ENCODE peak calls at places on chromosomes 13 and 19, in seven cellular contexts. Q, T, O, D, V, H and I are unnamed samples.

GRCh38 chr13:21675095-21676007 is 4.5 kb downstream of the FGF9 start:
- DNase-seq in H (peak), T (peak), O (no peak), Q (no peak), V (no peak), D (peak), I (peak)

GRCh38 chr13:22091222-22091970 is 420.5 kb downstream of the FGF9 start:
- DNase-seq in Q (peak), H (no peak), T (no peak), D (no peak), O (peak), V (no peak), I (no peak)

GRCh38 chr19:45395524-45396388 is 9.1 kb downstream of the PPP1R13L start:
- DNase-seq in V (no peak), H (peak), Q (no peak), D (no peak), O (no peak), T (no peak), I (no peak)

GRCh38 chr13:19959141-19959830 is 759 bp downstream of the ZMYM2 start:
- DNase-seq in V (peak), D (peak), Q (peak), T (peak), O (peak), H (peak), I (peak)

GRCh38 chr19:42292042-42292960 is 9.6 kb upstream of the PRR19 start:
- DNase-seq in T (no peak), D (no peak), V (no peak), H (no peak), O (no peak), Q (no peak), I (no peak)

GRCh38 chr19:16142032-16142580 is 1.4 kb upstream of the HSH2D start:
- DNase-seq in H (no peak), V (no peak), D (no peak), O (no peak), T (no peak), Q (no peak), I (no peak)

GRCh38 chr19:9727644-9728043 is 40.9 kb downstream of the ZNF846 start:
- DNase-seq in D (no peak), V (no peak), T (no peak), Q (peak), H (no peak), O (no peak), I (no peak)

GRCh38 chr19:13164370-13165090 is 14.3 kb downstream of the IER2 start:
- DNase-seq in T (peak), D (peak), V (peak), O (peak), Q (peak), H (peak), I (peak)

GRCh38 chr19:8483165-8483564 is 19.3 kb downstream of the PRAM1 start:
- DNase-seq in Q (no peak), D (no peak), V (no peak), T (no peak), O (no peak), H (no peak), I (peak)

GRCh38 chr13:29543230-29544215 is 52.0 kb downstream of the SLC7A1 start:
- DNase-seq in V (peak), H (peak), O (no peak), Q (peak), D (no peak), T (no peak), I (no peak)

GRCh38 chr13:102903659-102904407 is 58.0 kb downstream of the ERCC5 start:
- DNase-seq in D (no peak), T (peak), H (peak), V (no peak), Q (peak), O (no peak), I (no peak)

GRCh38 chr13:63629591-63629990 is 2213.9 kb upstream of the PCDH20 start:
- DNase-seq in D (no peak), O (no peak), Q (no peak), H (no peak), T (no peak), V (no peak), I (no peak)

GRCh38 chr13:99661791-99662190 is 160.5 kb downstream of the TM9SF2 start:
- DNase-seq in T (no peak), D (no peak), Q (no peak), O (no peak), V (no peak), H (peak), I (no peak)

GRCh38 chr13:106588367-106588766 is 20.4 kb upstream of the ARGLU1 start:
- DNase-seq in Q (no peak), H (no peak), V (no peak), O (no peak), T (no peak), D (no peak), I (no peak)

GRCh38 chr19:4373601-4374441 is 26.5 kb downstream of the SH3GL1 start:
- DNase-seq in O (peak), D (no peak), Q (peak), T (no peak), V (peak), H (no peak), I (no peak)

GRCh38 chr13:35876601-35877000 is 254.6 kb downstream of the DCLK1 start:
- DNase-seq in O (no peak), V (peak), Q (no peak), H (no peak), D (no peak), T (no peak), I (no peak)

GRCh38 chr19:10193666-10194499 is 870 bp downstream of the DNMT1 start:
- DNase-seq in Q (peak), V (peak), T (peak), O (no peak), D (peak), H (peak), I (no peak)

GRCh38 chr13:33080962-33081655 is 64.9 kb downstream of the KL start:
- DNase-seq in V (no peak), O (no peak), Q (peak), T (no peak), D (no peak), H (no peak), I (no peak)

GRCh38 chr19:6806488-6806887 is 34.0 kb downstream of the VAV1 start:
- DNase-seq in O (no peak), Q (no peak), V (no peak), H (peak), D (no peak), T (no peak), I (no peak)

GRCh38 chr13:108609353-108609752 is 20.1 kb upstream of the MYO16 start:
- DNase-seq in T (no peak), V (peak), Q (peak), O (no peak), D (no peak), H (peak), I (no peak)

GRCh38 chr19:48798937-48799336 is 11.9 kb downstream of the BCAT2 start:
- DNase-seq in H (peak), O (no peak), Q (no peak), T (no peak), V (peak), D (no peak), I (no peak)

GRCh38 chr13:83987394-83987793 is 105.1 kb upstream of the SLITRK1 start:
- DNase-seq in V (no peak), O (no peak), D (no peak), Q (no peak), H (no peak), T (no peak), I (no peak)

GRCh38 chr19:48795855-48796142 is 15.0 kb downstream of the BCAT2 start:
- DNase-seq in O (peak), Q (no peak), T (no peak), D (no peak), H (no peak), V (no peak), I (no peak)

GRCh38 chr13:50894504-50894903 is 15.1 kb upstream of the RNASEH2B start:
- DNase-seq in Q (no peak), V (no peak), T (no peak), D (no peak), H (no peak), O (no peak), I (no peak)
- H3K27ac ChIP-seq in Q (no peak), V (no peak), T (peak), D (no peak), H (no peak), O (peak), I (no peak)

GRCh38 chr13:30863796-30864195 is 42.3 kb upstream of the MEDAG start:
- DNase-seq in V (no peak), T (no peak), D (no peak), H (peak), O (no peak), Q (no peak), I (no peak)

GRCh38 chr13:30864352-30865130 is 41.5 kb upstream of the MEDAG start:
- DNase-seq in Q (peak), V (peak), D (no peak), T (no peak), H (peak), O (peak), I (no peak)

GRCh38 chr13:30866692-30867669 is 39.1 kb upstream of the MEDAG start:
- DNase-seq in V (no peak), O (no peak), Q (no peak), H (no peak), T (no peak), D (no peak), I (no peak)

GRCh38 chr13:30863231-30863630 is 42.8 kb upstream of the MEDAG start:
- DNase-seq in D (no peak), O (no peak), Q (no peak), H (peak), V (no peak), T (no peak), I (no peak)

DNA sequence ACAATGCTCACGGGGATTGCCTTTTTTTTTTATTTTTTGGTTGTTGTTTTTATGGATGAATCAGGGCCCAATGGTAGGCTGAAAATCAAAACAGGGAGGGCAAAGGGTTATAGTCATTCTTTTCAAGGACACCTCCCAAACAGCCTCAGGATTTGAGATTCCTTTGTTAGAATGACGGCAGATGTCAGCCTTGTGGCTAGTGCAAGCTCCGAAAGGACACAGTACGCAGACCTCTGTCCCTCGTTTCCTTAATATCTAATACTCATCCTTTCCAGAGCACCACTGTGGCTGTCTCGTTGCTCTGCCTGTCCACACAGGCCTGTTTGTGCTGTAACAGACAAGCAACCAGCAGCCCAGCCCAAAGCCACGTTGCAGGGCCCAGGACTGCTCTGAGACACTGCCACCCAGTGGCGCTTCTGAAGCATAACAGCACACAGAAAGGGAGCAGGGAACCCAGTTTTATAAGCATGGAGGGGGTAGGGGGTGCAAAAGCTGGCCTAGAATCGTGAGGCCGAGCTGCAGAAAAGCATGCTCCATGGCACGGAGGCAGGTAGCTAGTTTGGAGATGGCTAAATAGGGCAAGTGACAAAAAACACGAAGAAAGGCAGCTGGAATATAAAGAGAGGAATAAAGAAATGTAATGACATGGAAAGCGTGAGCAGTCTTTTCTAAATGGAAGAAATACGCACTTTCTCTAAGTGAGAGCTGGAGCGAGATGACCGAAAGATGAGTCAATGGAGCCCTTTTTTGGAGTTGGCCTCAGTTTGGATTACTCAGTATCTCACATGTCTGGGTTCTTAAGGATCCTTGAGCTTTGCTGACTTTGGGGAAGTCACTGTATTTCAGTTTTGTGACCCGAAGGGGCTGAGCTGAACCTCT is 40.7 kb upstream of the MEDAG start:
- DNase-seq in Q (peak), D (peak), O (peak), H (peak), V (peak), T (peak), I (peak)
- H3K27ac ChIP-seq in Q (peak), D (no peak), O (peak), H (peak), V (peak), T (no peak), I (peak)

DNA sequence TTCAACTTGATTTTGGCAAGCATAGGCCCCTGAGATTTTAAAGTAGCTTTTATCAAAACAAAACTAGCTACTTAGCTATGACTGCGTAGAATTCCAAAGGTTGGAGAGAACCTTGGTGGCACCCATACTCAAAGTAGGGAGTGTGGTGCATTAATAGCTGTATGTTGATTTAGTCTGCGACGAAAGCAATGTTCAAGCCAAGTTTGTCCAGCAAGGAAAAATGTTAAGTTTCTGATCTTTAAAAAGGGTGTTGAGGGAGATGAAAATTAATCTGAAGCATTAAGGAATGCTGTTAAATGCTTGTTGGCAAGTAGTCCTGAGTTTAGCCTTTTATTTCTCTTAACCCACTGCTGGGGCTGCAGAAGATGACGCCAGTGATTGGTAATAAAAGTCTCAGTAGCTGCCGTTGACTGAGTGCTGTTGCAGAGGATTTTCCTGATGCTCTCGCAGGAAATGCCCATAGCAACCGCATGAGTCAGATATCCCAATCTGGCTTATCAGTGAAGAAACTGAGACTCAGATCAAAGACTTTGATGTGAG is 75.9 kb upstream of the RNF113B start:
- DNase-seq in T (no peak), V (peak), D (no peak), O (no peak), Q (peak), H (no peak), I (no peak)
- H3K27ac ChIP-seq in T (no peak), V (peak), D (peak), O (no peak), Q (peak), H (no peak), I (no peak)

GRCh38 chr13:113620036-113620435 is 35.5 kb downstream of the TFDP1 start:
- DNase-seq in H (no peak), V (no peak), T (no peak), D (no peak), O (no peak), Q (no peak), I (peak)
- H3K27ac ChIP-seq in H (peak), V (no peak), T (no peak), D (no peak), O (no peak), Q (no peak), I (no peak)

GRCh38 chr19:18119243-18120105 is 21.9 kb downstream of the MAST3 start:
- DNase-seq in O (no peak), H (peak), Q (no peak), T (peak), V (no peak), D (no peak), I (no peak)
- H3K27ac ChIP-seq in O (peak), H (no peak), Q (no peak), T (peak), V (no peak), D (no peak), I (peak)